ENCODE peak calls at places on chromosomes 2 and 18, in eight cellular contexts. U, P, Q, L, X, J, V and D are unnamed samples. For H3K4me1, the result is how much of the 10 kb centered on the place peaks cover.

GRCh38 chr2:169716938-169717690 is 16.5 kb upstream of the KLHL23 start:
- DNase-seq in Q (no peak), X (no peak), J (no peak), L (no peak), P (no peak), V (no peak), U (no peak), D (no peak)

GRCh38 chr2:10225291-10226031 is 77.2 kb upstream of the HPCAL1 start:
- DNase-seq in Q (no peak), J (peak), P (no peak), V (peak), U (peak), L (no peak), X (no peak), D (peak)

GRCh38 chr2:175929850-175930249 is 72.2 kb downstream of the LNPK start:
- DNase-seq in V (no peak), J (no peak), L (no peak), U (peak), X (no peak), P (no peak), Q (no peak), D (no peak)

GRCh38 chr18:48931680-48932461 is 18.9 kb downstream of the SMAD7 start:
- DNase-seq in Q (no peak), J (no peak), X (peak), L (no peak), U (no peak), V (no peak), P (no peak), D (no peak)

GRCh38 chr2:6968319-6969100 is 51.3 kb downstream of the RNF144A start:
- DNase-seq in J (no peak), Q (no peak), X (no peak), V (no peak), P (no peak), L (no peak), U (no peak), D (peak)

GRCh38 chr18:6607348-6607747 is 122.2 kb upstream of the ARHGAP28 start:
- DNase-seq in L (no peak), U (no peak), Q (peak), P (no peak), V (no peak), J (no peak), X (no peak), D (no peak)

GRCh38 chr18:55778731-55779460 is 190.9 kb upstream of the TCF4 start:
- DNase-seq in Q (no peak), V (no peak), U (no peak), X (no peak), J (no peak), P (no peak), L (no peak), D (no peak)

GRCh38 chr2:219285348-219285685 is 6.2 kb downstream of the DNAJB2 start:
- DNase-seq in L (no peak), U (no peak), X (no peak), V (no peak), J (no peak), P (no peak), Q (no peak), D (no peak)

GRCh38 chr2:105929506-105929905 is 184.8 kb downstream of the NCK2 start:
- DNase-seq in L (no peak), P (no peak), Q (no peak), X (no peak), U (no peak), V (no peak), J (no peak), D (peak)

GRCh38 chr2:155546715-155547555 is 785.6 kb downstream of the NR4A2 start:
- DNase-seq in U (no peak), X (no peak), J (no peak), P (no peak), Q (no peak), L (no peak), V (no peak), D (no peak)

GRCh38 chr2:40281021-40281940 is 170.6 kb downstream of the SLC8A1 start:
- DNase-seq in J (no peak), L (no peak), Q (no peak), X (no peak), V (no peak), P (no peak), U (peak), D (no peak)

GRCh38 chr2:30716117-30716900 is 90.9 kb downstream of the CAPN13 start:
- DNase-seq in V (no peak), J (no peak), L (no peak), X (no peak), P (no peak), Q (no peak), U (no peak), D (peak)

GRCh38 chr2:105398522-105399206 is at the start of gene FHL2:
- DNase-seq in V (peak), Q (peak), L (peak), P (peak), X (peak), U (peak), J (peak), D (peak)

GRCh38 chr2:50535971-50536759 is 495.8 kb downstream of the NRXN1 start:
- DNase-seq in J (no peak), V (no peak), P (no peak), Q (no peak), U (peak), X (no peak), L (no peak), D (no peak)

GRCh38 chr2:160454070-160454797 is 39.4 kb downstream of the RBMS1 start:
- DNase-seq in U (no peak), J (no peak), Q (no peak), X (no peak), V (no peak), P (no peak), L (no peak), D (no peak)

GRCh38 chr2:233081731-233082221 is 21.6 kb downstream of the INPP5D start:
- DNase-seq in Q (no peak), U (no peak), X (no peak), P (no peak), L (no peak), J (no peak), V (no peak), D (no peak)

GRCh38 chr2:1749489-1749748 is 5.1 kb upstream of the PXDN start:
- DNase-seq in V (no peak), J (no peak), X (no peak), Q (no peak), P (no peak), L (no peak), U (no peak), D (peak)

GRCh38 chr18:75212626-75213110 is 2.1 kb downstream of the TSHZ1 start:
- DNase-seq in P (no peak), U (no peak), L (no peak), J (no peak), Q (no peak), X (no peak), V (no peak), D (no peak)

GRCh38 chr2:98028931-98029717 is 33.4 kb upstream of the TMEM131 start:
- DNase-seq in J (no peak), Q (no peak), V (no peak), P (no peak), L (no peak), U (no peak), X (no peak), D (peak)

GRCh38 chr2:10188211-10188610 is 65.7 kb downstream of the RRM2 start:
- DNase-seq in Q (no peak), L (no peak), P (no peak), V (no peak), X (no peak), U (no peak), J (no peak), D (peak)

GRCh38 chr18:8341481-8342230 is 267.6 kb upstream of the RAB12 start:
- DNase-seq in J (no peak), X (no peak), Q (peak), U (no peak), P (no peak), L (no peak), V (no peak), D (no peak)

GRCh38 chr18:32468147-32468845 is 2.4 kb downstream of the GAREM1 start:
- DNase-seq in X (no peak), J (no peak), Q (no peak), V (no peak), P (no peak), L (no peak), U (no peak), D (no peak)

GRCh38 chr2:98479959-98480524 is 35.4 kb downstream of the INPP4A start:
- DNase-seq in J (peak), X (no peak), Q (peak), P (peak), U (peak), L (no peak), V (peak), D (no peak)

GRCh38 chr2:235900631-235901030 is 267.6 kb downstream of the GBX2 start:
- DNase-seq in J (no peak), X (no peak), P (no peak), Q (no peak), V (no peak), L (no peak), U (no peak), D (no peak)

GRCh38 chr2:213235741-213236140 is 48.5 kb upstream of the SPAG16 start:
- DNase-seq in V (no peak), U (no peak), X (no peak), Q (no peak), L (no peak), P (no peak), J (no peak), D (no peak)

GRCh38 chr2:132627542-132627941 is 42.5 kb downstream of the LYPD1 start:
- DNase-seq in P (no peak), V (no peak), X (no peak), L (no peak), U (no peak), Q (no peak), J (no peak), D (no peak)

GRCh38 chr2:85887566-85888019 is 1.2 kb downstream of the ST3GAL5 start:
- DNase-seq in U (peak), L (peak), X (peak), P (peak), J (peak), V (peak), Q (peak), D (peak)
- H3K4me3 ChIP-seq in U (peak), L (peak), X (peak), P (peak), J (peak), V (peak), Q (peak), D (peak)

DNA sequence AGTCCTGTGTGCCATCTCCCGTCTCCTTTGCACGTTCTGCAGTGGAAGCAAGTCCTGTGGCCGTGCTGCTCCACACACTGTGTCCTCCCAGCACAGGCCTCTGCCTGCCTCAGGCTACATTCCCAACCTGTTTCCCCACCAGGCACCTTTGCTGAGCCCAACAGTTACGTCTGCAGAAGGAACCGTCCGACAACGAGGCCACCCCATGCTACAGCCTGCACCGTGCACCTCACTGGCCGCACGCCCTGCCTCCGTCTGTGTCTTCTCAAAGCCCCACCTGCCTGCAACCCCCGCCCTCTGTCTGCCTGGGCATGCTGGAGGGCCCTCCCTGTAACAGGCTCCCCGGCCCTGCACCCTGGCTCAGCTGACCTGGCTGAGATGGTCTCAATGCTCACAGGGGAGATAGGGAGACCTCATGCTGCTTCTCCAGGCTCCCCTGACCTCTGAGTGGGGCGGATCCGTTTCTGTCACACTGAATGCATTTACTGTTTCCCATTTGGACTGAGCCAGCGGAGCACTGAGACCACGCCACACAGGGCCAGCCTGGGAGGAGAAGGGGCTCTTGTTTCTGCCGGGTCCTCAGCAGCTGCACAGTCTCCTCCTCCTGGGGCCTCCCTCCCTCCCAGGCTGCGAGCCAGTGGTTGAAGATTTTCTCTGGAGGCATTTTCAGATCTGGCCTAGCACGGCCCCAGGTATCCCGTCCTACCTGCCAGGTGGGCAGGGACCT is 109.1 kb upstream of the OTOS start:
- DNase-seq in X (no peak), P (no peak), J (peak), U (no peak), L (peak), Q (no peak), V (peak), D (peak)
- H3K4me1 ChIP-seq in X (half or more), P (under half), J (under half), U (under half), L (under half), Q (under half), V (under half), D (under half)

DNA sequence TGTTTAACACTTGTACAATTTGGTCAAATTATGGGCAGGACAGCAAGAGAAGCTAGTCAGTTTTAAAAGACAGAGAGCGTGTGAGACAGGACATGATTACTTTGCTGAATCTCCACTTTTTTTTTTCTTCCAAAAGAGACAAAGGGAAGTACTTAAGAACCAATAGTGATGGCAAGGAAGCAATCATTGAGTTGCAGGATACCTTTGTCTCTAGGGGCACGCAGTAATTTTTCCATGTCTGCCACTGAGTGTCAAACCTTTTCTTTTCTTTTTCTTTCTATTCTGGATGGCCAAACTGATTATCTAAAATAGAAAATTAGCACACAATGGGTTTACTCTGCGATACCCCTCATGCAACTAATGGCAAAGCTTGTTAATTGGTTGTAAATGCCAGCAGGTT is 533.0 kb downstream of the PLCL1 start:
- DNase-seq in X (no peak), V (no peak), P (no peak), J (no peak), Q (no peak), L (no peak), U (no peak), D (no peak)
- H3K4me3 ChIP-seq in X (no peak), V (no peak), P (no peak), J (no peak), Q (no peak), L (no peak), U (no peak), D (no peak)

GRCh38 chr18:77118256-77119090 is 14.1 kb downstream of the MBP start:
- DNase-seq in V (no peak), Q (no peak), P (no peak), X (no peak), U (no peak), J (no peak), L (no peak), D (peak)

GRCh38 chr18:77116201-77117080 is 16.1 kb downstream of the MBP start:
- DNase-seq in L (no peak), V (no peak), J (no peak), Q (no peak), U (no peak), P (peak), X (no peak), D (peak)

GRCh38 chr18:77123313-77124231 is 9.0 kb downstream of the MBP start:
- DNase-seq in X (no peak), V (no peak), Q (no peak), J (no peak), P (peak), U (no peak), L (no peak), D (no peak)

GRCh38 chr18:77119101-77119850 is 13.3 kb downstream of the MBP start:
- DNase-seq in X (no peak), Q (no peak), V (no peak), L (no peak), U (no peak), J (no peak), P (peak), D (peak)

DNA sequence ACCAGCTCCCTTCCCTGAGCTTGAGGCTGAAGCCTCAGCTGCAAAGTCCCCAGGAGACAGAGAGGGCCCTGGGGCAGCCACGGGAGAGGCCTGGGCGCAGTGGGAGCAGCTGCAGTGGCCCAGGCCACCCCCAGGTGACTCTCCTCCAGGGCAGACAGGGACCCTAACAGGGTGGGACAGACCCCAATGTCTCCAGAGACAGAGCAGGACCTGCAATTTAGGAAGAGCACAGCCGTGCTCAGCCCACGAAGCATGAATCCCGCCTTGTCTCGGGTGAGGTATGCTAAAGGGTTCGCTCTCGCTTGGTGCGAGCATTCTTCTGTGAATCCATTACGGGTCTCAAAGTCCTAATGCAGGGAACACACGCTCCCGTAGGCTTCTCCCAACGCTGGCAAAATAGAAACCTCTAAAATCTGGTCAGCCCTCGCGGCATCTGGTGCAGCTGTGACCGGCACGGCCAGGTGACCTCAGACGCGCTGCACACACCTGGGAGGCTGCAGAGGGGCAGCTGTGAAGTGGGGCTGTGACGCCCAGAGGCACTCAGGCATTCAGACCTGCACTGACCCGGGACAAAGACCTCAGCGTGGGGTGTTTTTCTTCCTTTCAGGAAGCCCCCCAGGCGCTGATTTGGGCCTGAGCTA is 12.6 kb downstream of the MBP start:
- DNase-seq in P (peak), U (no peak), V (no peak), J (no peak), Q (no peak), X (no peak), L (no peak), D (peak)
- H3K4me1 ChIP-seq in P (under half), U (under half), V (under half), J (under half), Q (under half), X (under half), L (half or more), D (under half)